ENCODE peak calls at places on chromosomes 12 and 14, in nine cellular contexts. U is RWPE2; R is Calu3; S is testis; X is stomach; L is tibial artery; G is GM10248; J is activated CD4-positive, CD25-positive, alpha-beta regulatory T cell treated with anti-CD3 and anti-CD28 coated beads, Interleukin-2, amount 50 U/mL, for 16 hours; F is hypothalamus. Z is an unnamed sample.

GRCh38 chr14:39827901-39828655 is 395.8 kb upstream of the FBXO33 start:
- DNase-seq in S (no peak), U (no peak), F (no peak), J (no peak), X (no peak), L (no peak), R (no peak), G (peak), Z (no peak)

GRCh38 chr14:29584992-29585391 is 342.7 kb downstream of the PRKD1 start:
- DNase-seq in U (no peak), F (no peak), L (peak), R (peak), S (peak), X (no peak), G (no peak), J (no peak), Z (no peak)

GRCh38 chr14:23113346-23114119 is 5.5 kb downstream of the CEBPE start:
- DNase-seq in S (no peak), G (peak), U (no peak), X (no peak), L (no peak), J (no peak), R (no peak), F (no peak), Z (no peak)

GRCh38 chr14:71165650-71166049 is 258.4 kb downstream of the PCNX1 start:
- DNase-seq in F (no peak), J (no peak), R (no peak), S (peak), U (no peak), X (no peak), G (no peak), L (no peak), Z (peak)

GRCh38 chr12:52087961-52088820 is 8.7 kb downstream of the SMIM41 start:
- DNase-seq in J (no peak), S (no peak), G (peak), U (no peak), L (no peak), F (no peak), X (no peak), R (no peak), Z (no peak)

GRCh38 chr12:115752913-115753726 is 524.4 kb downstream of the MED13L start:
- DNase-seq in R (peak), X (peak), J (no peak), U (no peak), F (no peak), G (peak), L (peak), S (peak), Z (no peak)

GRCh38 chr14:51020024-51020710 is 74.7 kb downstream of the TRIM9 start:
- DNase-seq in S (no peak), F (no peak), G (no peak), L (no peak), J (no peak), U (no peak), X (no peak), R (no peak), Z (no peak)

GRCh38 chr14:53500191-53500590 is 347.1 kb upstream of the DDHD1 start:
- DNase-seq in G (no peak), U (no peak), J (no peak), S (no peak), R (no peak), F (no peak), L (no peak), X (no peak), Z (no peak)

GRCh38 chr14:91228112-91229004 is 16.1 kb downstream of the GPR68 start:
- DNase-seq in F (no peak), J (peak), X (no peak), G (peak), U (no peak), S (no peak), L (no peak), R (no peak), Z (no peak)

GRCh38 chr12:27427824-27428223 is 18.7 kb upstream of the SMCO2 start:
- DNase-seq in L (no peak), G (no peak), F (no peak), X (no peak), J (no peak), U (no peak), S (no peak), R (no peak), Z (no peak)

GRCh38 chr12:110074089-110074488 is 25.8 kb upstream of the C12orf76 start:
- DNase-seq in J (no peak), F (peak), L (no peak), G (no peak), U (no peak), R (no peak), X (no peak), S (no peak), Z (no peak)

GRCh38 chr12:99852666-99853065 is 132.1 kb downstream of the ANKS1B start:
- DNase-seq in U (no peak), J (no peak), G (no peak), R (no peak), X (no peak), L (no peak), S (no peak), F (no peak), Z (no peak)

GRCh38 chr12:15227004-15227679 is 5.9 kb upstream of the RERG start:
- DNase-seq in L (peak), U (no peak), X (peak), S (peak), F (no peak), R (peak), J (no peak), G (peak), Z (peak)

GRCh38 chr14:101849125-101849524 is 87.6 kb downstream of the PPP2R5C start:
- DNase-seq in G (peak), R (no peak), J (no peak), X (no peak), U (no peak), F (no peak), S (no peak), L (no peak), Z (peak)

GRCh38 chr14:38145142-38145541 is 62.6 kb upstream of the SSTR1 start:
- DNase-seq in J (no peak), L (no peak), X (no peak), G (no peak), U (no peak), F (no peak), S (no peak), R (no peak), Z (no peak)

GRCh38 chr12:82300611-82301010 is 57.6 kb downstream of the CCDC59 start:
- DNase-seq in S (peak), R (no peak), X (no peak), F (no peak), J (no peak), U (no peak), L (no peak), G (no peak), Z (no peak)

GRCh38 chr12:51801027-51801426 is 47.5 kb downstream of the FIGNL2 start:
- DNase-seq in F (no peak), S (no peak), U (no peak), G (no peak), L (no peak), J (no peak), X (no peak), R (no peak), Z (no peak)

GRCh38 chr12:40597133-40597532 is 95.1 kb upstream of the CNTN1 start:
- DNase-seq in J (no peak), S (no peak), X (no peak), U (no peak), G (no peak), L (no peak), R (no peak), F (no peak), Z (no peak)

GRCh38 chr12:66514581-66514980 is 164.3 kb downstream of the GRIP1 start:
- DNase-seq in F (no peak), S (no peak), U (no peak), X (no peak), G (no peak), R (no peak), L (no peak), J (no peak), Z (no peak)

GRCh38 chr12:14849664-14850063 is 6.3 kb upstream of the ART4 start:
- DNase-seq in L (no peak), R (no peak), F (no peak), S (no peak), J (no peak), G (no peak), X (no peak), U (no peak), Z (no peak)

GRCh38 chr14:68931474-68932051 is 47.5 kb downstream of the ACTN1 start:
- DNase-seq in U (no peak), J (no peak), S (no peak), F (no peak), X (no peak), G (no peak), L (no peak), R (no peak), Z (no peak)

GRCh38 chr12:97637770-97638169 is 175.2 kb downstream of the RMST start:
- DNase-seq in F (no peak), L (no peak), R (no peak), J (no peak), X (no peak), S (no peak), G (no peak), U (no peak), Z (no peak)

GRCh38 chr12:28164644-28165313 is 25.5 kb upstream of the CCDC91 start:
- DNase-seq in F (no peak), X (no peak), J (no peak), S (no peak), U (no peak), G (no peak), R (peak), L (no peak), Z (no peak)

Z was measured in mucosa of descending colon.